ENCODE peak calls at places on chromosome 14, in eight cellular contexts. One of them, this sample, is unnamed.
A peak's percentile ranks its signal among the peaks of the same experiment; 100 is the strongest.

GRCh38 chr14:99733551-99734405 is 49.7 kb downstream of the CYP46A1 start:
- DNase-seq in mammary epithelial cell: no peak
- DNase-seq in aorta: peak; percentile 84
- DNase-seq in naive thymus-derived CD4-positive, alpha-beta T cell: no peak
- DNase-seq in transverse colon: peak; percentile 29
- DNase-seq in colonic mucosa: no peak
- DNase-seq in CD8-positive, alpha-beta T cell: no peak
- DNase-seq in heart left ventricle: peak; percentile 54
- DNase-seq in this sample: peak; percentile 76

GRCh38 chr14:55075628-55076027 is 24.2 kb downstream of the MAPK1IP1L start:
- DNase-seq in naive thymus-derived CD4-positive, alpha-beta T cell: no peak
- DNase-seq in CD8-positive, alpha-beta T cell: no peak
- DNase-seq in aorta: no peak
- DNase-seq in mammary epithelial cell: no peak
- DNase-seq in colonic mucosa: no peak
- DNase-seq in heart left ventricle: no peak
- DNase-seq in transverse colon: no peak
- DNase-seq in this sample: no peak

GRCh38 chr14:94373708-94374107 is 14.7 kb downstream of the SERPINA1 start:
- DNase-seq in transverse colon: no peak
- DNase-seq in naive thymus-derived CD4-positive, alpha-beta T cell: no peak
- DNase-seq in heart left ventricle: no peak
- DNase-seq in colonic mucosa: no peak
- DNase-seq in aorta: peak; percentile 79
- DNase-seq in mammary epithelial cell: peak; percentile 98
- DNase-seq in CD8-positive, alpha-beta T cell: no peak
- DNase-seq in this sample: no peak

GRCh38 chr14:90193925-90194324 is 62.4 kb upstream of the PSMC1 start:
- DNase-seq in colonic mucosa: peak; percentile 18
- DNase-seq in transverse colon: no peak
- DNase-seq in heart left ventricle: no peak
- DNase-seq in naive thymus-derived CD4-positive, alpha-beta T cell: peak; percentile 2
- DNase-seq in aorta: no peak
- DNase-seq in mammary epithelial cell: no peak
- DNase-seq in CD8-positive, alpha-beta T cell: peak; percentile 10
- DNase-seq in this sample: no peak

GRCh38 chr14:74945261-74945851 is 10.0 kb downstream of the PGF start:
- DNase-seq in CD8-positive, alpha-beta T cell: no peak
- DNase-seq in colonic mucosa: no peak
- DNase-seq in heart left ventricle: no peak
- DNase-seq in naive thymus-derived CD4-positive, alpha-beta T cell: no peak
- DNase-seq in mammary epithelial cell: no peak
- DNase-seq in transverse colon: peak; percentile 47
- DNase-seq in aorta: peak; percentile 58
- DNase-seq in this sample: no peak

GRCh38 chr14:101126376-101127130 is 223.0 kb upstream of the RTL1 start:
- DNase-seq in naive thymus-derived CD4-positive, alpha-beta T cell: no peak
- DNase-seq in CD8-positive, alpha-beta T cell: peak; percentile 3
- DNase-seq in transverse colon: no peak
- DNase-seq in aorta: no peak
- DNase-seq in colonic mucosa: no peak
- DNase-seq in heart left ventricle: no peak
- DNase-seq in mammary epithelial cell: no peak
- DNase-seq in this sample: peak; percentile 56

GRCh38 chr14:100972134-100972905 is 68.8 kb upstream of the RTL1 start:
- DNase-seq in CD8-positive, alpha-beta T cell: no peak
- DNase-seq in naive thymus-derived CD4-positive, alpha-beta T cell: no peak
- DNase-seq in colonic mucosa: no peak
- DNase-seq in mammary epithelial cell: peak; percentile 82
- DNase-seq in heart left ventricle: no peak
- DNase-seq in transverse colon: no peak
- DNase-seq in aorta: no peak
- DNase-seq in this sample: no peak

GRCh38 chr14:100671386-100671901 is 55.2 kb upstream of the DLK1 start:
- DNase-seq in aorta: no peak
- DNase-seq in colonic mucosa: no peak
- DNase-seq in naive thymus-derived CD4-positive, alpha-beta T cell: no peak
- DNase-seq in heart left ventricle: no peak
- DNase-seq in CD8-positive, alpha-beta T cell: no peak
- DNase-seq in mammary epithelial cell: no peak
- DNase-seq in transverse colon: no peak
- DNase-seq in this sample: no peak

GRCh38 chr14:22614240-22614799 is 16.2 kb downstream of the ABHD4 start:
- DNase-seq in mammary epithelial cell: peak; percentile 91
- DNase-seq in CD8-positive, alpha-beta T cell: no peak
- DNase-seq in colonic mucosa: peak; percentile 18
- DNase-seq in aorta: peak; percentile 63
- DNase-seq in transverse colon: no peak
- DNase-seq in heart left ventricle: no peak
- DNase-seq in naive thymus-derived CD4-positive, alpha-beta T cell: no peak
- DNase-seq in this sample: no peak

GRCh38 chr14:60183724-60184596 is 18.8 kb upstream of the DHRS7 start:
- DNase-seq in mammary epithelial cell: peak; percentile 56
- DNase-seq in colonic mucosa: no peak
- DNase-seq in naive thymus-derived CD4-positive, alpha-beta T cell: peak; percentile 80
- DNase-seq in aorta: no peak
- DNase-seq in CD8-positive, alpha-beta T cell: no peak
- DNase-seq in heart left ventricle: no peak
- DNase-seq in transverse colon: no peak
- DNase-seq in this sample: no peak

GRCh38 chr14:104752338-104752734 is 611 bp upstream of the SIVA1 start:
- DNase-seq in colonic mucosa: no peak
- DNase-seq in aorta: no peak
- DNase-seq in transverse colon: no peak
- DNase-seq in naive thymus-derived CD4-positive, alpha-beta T cell: no peak
- DNase-seq in heart left ventricle: no peak
- DNase-seq in mammary epithelial cell: no peak
- DNase-seq in CD8-positive, alpha-beta T cell: no peak
- DNase-seq in this sample: no peak

GRCh38 chr14:73462078-73462715 is 3.9 kb upstream of the NUMB start:
- DNase-seq in colonic mucosa: peak; percentile 93
- DNase-seq in transverse colon: peak; percentile 88
- DNase-seq in CD8-positive, alpha-beta T cell: no peak
- DNase-seq in aorta: peak; percentile 60
- DNase-seq in heart left ventricle: peak; percentile 77
- DNase-seq in mammary epithelial cell: no peak
- DNase-seq in naive thymus-derived CD4-positive, alpha-beta T cell: no peak
- DNase-seq in this sample: no peak

GRCh38 chr14:27672047-27672446 is 1074.2 kb upstream of the NOVA1 start:
- DNase-seq in CD8-positive, alpha-beta T cell: no peak
- DNase-seq in colonic mucosa: no peak
- DNase-seq in transverse colon: no peak
- DNase-seq in naive thymus-derived CD4-positive, alpha-beta T cell: no peak
- DNase-seq in mammary epithelial cell: no peak
- DNase-seq in heart left ventricle: no peak
- DNase-seq in aorta: no peak
- DNase-seq in this sample: no peak

GRCh38 chr14:99671230-99672224 is 12.6 kb upstream of the CYP46A1 start:
- DNase-seq in CD8-positive, alpha-beta T cell: no peak
- DNase-seq in colonic mucosa: peak; percentile 24
- DNase-seq in heart left ventricle: no peak
- DNase-seq in aorta: peak; percentile 17
- DNase-seq in naive thymus-derived CD4-positive, alpha-beta T cell: no peak
- DNase-seq in mammary epithelial cell: no peak
- DNase-seq in transverse colon: peak; percentile 46
- DNase-seq in this sample: peak; percentile 40

GRCh38 chr14:22900088-22900799 is 17.2 kb downstream of the REM2 start:
- DNase-seq in mammary epithelial cell: peak; percentile 56
- DNase-seq in colonic mucosa: peak; percentile 55
- DNase-seq in aorta: no peak
- DNase-seq in heart left ventricle: no peak
- DNase-seq in naive thymus-derived CD4-positive, alpha-beta T cell: peak; percentile 72
- DNase-seq in transverse colon: peak; percentile 44
- DNase-seq in CD8-positive, alpha-beta T cell: peak; percentile 40
- DNase-seq in this sample: no peak

GRCh38 chr14:61342486-61342885 is 21.1 kb downstream of the PRKCH start:
- DNase-seq in heart left ventricle: no peak
- DNase-seq in CD8-positive, alpha-beta T cell: peak; percentile 85
- DNase-seq in naive thymus-derived CD4-positive, alpha-beta T cell: peak; percentile 90
- DNase-seq in aorta: peak; percentile 53
- DNase-seq in transverse colon: peak; percentile 40
- DNase-seq in colonic mucosa: no peak
- DNase-seq in mammary epithelial cell: no peak
- DNase-seq in this sample: peak; percentile 81

GRCh38 chr14:99598774-99599173 is 5.2 kb downstream of the CCDC85C start:
- DNase-seq in heart left ventricle: no peak
- DNase-seq in colonic mucosa: no peak
- DNase-seq in transverse colon: no peak
- DNase-seq in aorta: no peak
- DNase-seq in mammary epithelial cell: no peak
- DNase-seq in CD8-positive, alpha-beta T cell: no peak
- DNase-seq in naive thymus-derived CD4-positive, alpha-beta T cell: no peak
- DNase-seq in this sample: no peak

GRCh38 chr14:102211240-102211639 is 71.5 kb downstream of the WDR20 start:
- DNase-seq in mammary epithelial cell: no peak
- DNase-seq in colonic mucosa: no peak
- DNase-seq in heart left ventricle: no peak
- DNase-seq in transverse colon: no peak
- DNase-seq in aorta: no peak
- DNase-seq in CD8-positive, alpha-beta T cell: no peak
- DNase-seq in naive thymus-derived CD4-positive, alpha-beta T cell: no peak
- DNase-seq in this sample: peak; percentile 47

GRCh38 chr14:102213984-102214658 is 74.4 kb downstream of the WDR20 start:
- DNase-seq in mammary epithelial cell: no peak
- DNase-seq in naive thymus-derived CD4-positive, alpha-beta T cell: no peak
- DNase-seq in CD8-positive, alpha-beta T cell: no peak
- DNase-seq in colonic mucosa: no peak
- DNase-seq in heart left ventricle: no peak
- DNase-seq in transverse colon: no peak
- DNase-seq in aorta: no peak
- DNase-seq in this sample: no peak

GRCh38 chr14:102213470-102213869 is 73.8 kb downstream of the WDR20 start:
- DNase-seq in heart left ventricle: no peak
- DNase-seq in transverse colon: no peak
- DNase-seq in colonic mucosa: no peak
- DNase-seq in naive thymus-derived CD4-positive, alpha-beta T cell: no peak
- DNase-seq in mammary epithelial cell: no peak
- DNase-seq in aorta: no peak
- DNase-seq in CD8-positive, alpha-beta T cell: no peak
- DNase-seq in this sample: no peak

GRCh38 chr14:102212845-102213244 is 73.1 kb downstream of the WDR20 start:
- DNase-seq in heart left ventricle: no peak
- DNase-seq in mammary epithelial cell: no peak
- DNase-seq in colonic mucosa: no peak
- DNase-seq in aorta: no peak
- DNase-seq in transverse colon: no peak
- DNase-seq in CD8-positive, alpha-beta T cell: no peak
- DNase-seq in naive thymus-derived CD4-positive, alpha-beta T cell: no peak
- DNase-seq in this sample: no peak

GRCh38 chr14:102212356-102212755 is 72.7 kb downstream of the WDR20 start:
- DNase-seq in mammary epithelial cell: no peak
- DNase-seq in aorta: no peak
- DNase-seq in CD8-positive, alpha-beta T cell: no peak
- DNase-seq in colonic mucosa: no peak
- DNase-seq in naive thymus-derived CD4-positive, alpha-beta T cell: no peak
- DNase-seq in heart left ventricle: no peak
- DNase-seq in transverse colon: no peak
- DNase-seq in this sample: peak; percentile 47
- H3K36me3 ChIP-seq in mammary epithelial cell: no peaks in the 10 kb centered on the region
- H3K36me3 ChIP-seq in aorta: peaks cover 3% of the 10 kb centered on the region
- H3K36me3 ChIP-seq in CD8-positive, alpha-beta T cell: peaks cover 35% of the 10 kb centered on the region
- H3K36me3 ChIP-seq in colonic mucosa: no peaks in the 10 kb centered on the region
- H3K36me3 ChIP-seq in naive thymus-derived CD4-positive, alpha-beta T cell: peaks cover 10% of the 10 kb centered on the region
- H3K36me3 ChIP-seq in heart left ventricle: peaks cover 35% of the 10 kb centered on the region
- H3K36me3 ChIP-seq in transverse colon: no peaks in the 10 kb centered on the region
- H3K36me3 ChIP-seq in this sample: peaks cover 46% of the 10 kb centered on the region

DNA sequence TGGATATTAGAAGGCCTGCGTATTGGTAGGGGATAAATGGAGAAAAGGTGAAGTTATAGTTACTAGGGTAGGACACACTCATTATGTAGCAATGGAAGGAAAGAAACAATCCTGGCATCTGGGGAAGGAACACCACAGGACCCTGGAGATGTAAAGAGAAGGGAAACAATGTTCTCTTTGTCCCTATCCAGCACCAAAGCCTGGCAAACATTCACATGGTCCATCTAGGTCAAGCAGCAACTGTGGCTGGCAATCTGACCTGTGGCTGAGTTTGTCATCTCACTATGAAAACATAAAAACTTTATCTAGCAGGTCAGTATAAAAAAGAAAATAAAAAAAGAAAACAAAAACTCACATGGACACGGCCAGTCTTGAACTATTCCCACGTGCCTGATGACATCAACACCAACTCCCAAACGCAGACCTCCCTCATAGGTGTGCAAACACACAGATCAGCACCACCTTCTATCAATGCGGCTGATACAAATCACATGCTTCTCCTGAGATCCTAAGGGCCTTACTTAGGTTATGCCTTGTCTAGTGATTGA is 2.6 kb downstream of the POMT2 start:
- DNase-seq in mammary epithelial cell: no peak
- DNase-seq in aorta: no peak
- DNase-seq in heart left ventricle: no peak
- DNase-seq in colonic mucosa: no peak
- DNase-seq in transverse colon: no peak
- DNase-seq in CD8-positive, alpha-beta T cell: no peak
- DNase-seq in naive thymus-derived CD4-positive, alpha-beta T cell: no peak
- DNase-seq in this sample: no peak
- H3K27ac ChIP-seq in mammary epithelial cell: no peak overlapping the region
- H3K27ac ChIP-seq in aorta: no peak overlapping the region
- H3K27ac ChIP-seq in heart left ventricle: no peak overlapping the region
- H3K27ac ChIP-seq in colonic mucosa: no peak overlapping the region
- H3K27ac ChIP-seq in transverse colon: no peak overlapping the region
- H3K27ac ChIP-seq in CD8-positive, alpha-beta T cell: no peak overlapping the region
- H3K27ac ChIP-seq in naive thymus-derived CD4-positive, alpha-beta T cell: no peak overlapping the region
- H3K27ac ChIP-seq in this sample: no peak overlapping the region

DNA sequence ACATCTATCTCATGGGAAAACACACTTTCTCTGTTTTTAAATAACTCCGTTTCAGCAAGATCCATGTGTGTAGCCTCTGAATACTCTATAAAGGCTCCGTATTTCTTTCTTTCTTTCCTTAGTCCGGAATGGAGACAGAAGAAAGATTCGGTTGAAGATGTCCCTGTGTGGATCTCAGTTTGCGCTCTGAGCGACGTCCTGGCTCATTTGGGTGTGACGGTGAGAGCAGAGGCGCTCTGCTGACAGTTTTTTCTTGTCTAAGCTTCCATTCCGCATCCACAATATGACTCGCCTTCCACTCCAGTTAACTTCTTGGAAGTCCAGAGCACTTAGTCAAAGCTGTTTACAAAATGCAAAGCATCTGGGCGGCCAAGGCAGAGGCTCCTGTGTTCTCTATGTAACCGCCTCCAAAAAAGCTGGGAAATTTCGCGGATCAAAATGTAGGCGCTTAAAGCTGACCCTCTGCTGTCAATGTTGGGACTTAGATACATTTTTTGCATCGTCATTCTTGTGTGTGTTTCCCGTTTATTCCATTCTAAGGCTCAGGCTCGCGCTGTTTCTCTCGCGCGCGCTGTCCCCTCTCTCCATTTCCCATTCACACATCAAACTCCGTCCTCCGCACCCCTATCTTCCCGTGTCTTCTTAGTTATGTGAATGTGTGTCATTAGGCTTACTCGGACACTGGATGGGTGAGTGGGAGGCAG is 910 bp upstream of the FLRT2 start:
- DNase-seq in transverse colon: no peak
- DNase-seq in heart left ventricle: no peak
- DNase-seq in aorta: no peak
- DNase-seq in naive thymus-derived CD4-positive, alpha-beta T cell: no peak
- DNase-seq in CD8-positive, alpha-beta T cell: no peak
- DNase-seq in colonic mucosa: no peak
- DNase-seq in mammary epithelial cell: peak; percentile 62
- DNase-seq in this sample: no peak
- H3K4me3 ChIP-seq in transverse colon: peak overlapping the region; percentile 23
- H3K4me3 ChIP-seq in heart left ventricle: peak overlapping the region; percentile 67
- H3K4me3 ChIP-seq in aorta: peak overlapping the region; percentile 45
- H3K4me3 ChIP-seq in naive thymus-derived CD4-positive, alpha-beta T cell: no peak overlapping the region
- H3K4me3 ChIP-seq in CD8-positive, alpha-beta T cell: no peak overlapping the region
- H3K4me3 ChIP-seq in colonic mucosa: peak overlapping the region; percentile 22
- H3K4me3 ChIP-seq in mammary epithelial cell: peak overlapping the region; percentile 89
- H3K4me3 ChIP-seq in this sample: peak overlapping the region; percentile 52

GRCh38 chr14:34804933-34805332 is 70.2 kb downstream of the BAZ1A start:
- DNase-seq in aorta: no peak
- DNase-seq in colonic mucosa: no peak
- DNase-seq in naive thymus-derived CD4-positive, alpha-beta T cell: no peak
- DNase-seq in heart left ventricle: no peak
- DNase-seq in CD8-positive, alpha-beta T cell: no peak
- DNase-seq in transverse colon: no peak
- DNase-seq in mammary epithelial cell: no peak
- DNase-seq in this sample: no peak
- H3K36me3 ChIP-seq in aorta: peaks cover 5% of the 10 kb centered on the region
- H3K36me3 ChIP-seq in colonic mucosa: no peaks in the 10 kb centered on the region
- H3K36me3 ChIP-seq in naive thymus-derived CD4-positive, alpha-beta T cell: peaks cover 17% of the 10 kb centered on the region
- H3K36me3 ChIP-seq in heart left ventricle: peaks cover 53% of the 10 kb centered on the region
- H3K36me3 ChIP-seq in CD8-positive, alpha-beta T cell: peaks cover 37% of the 10 kb centered on the region
- H3K36me3 ChIP-seq in transverse colon: no peaks in the 10 kb centered on the region
- H3K36me3 ChIP-seq in mammary epithelial cell: peaks cover 23% of the 10 kb centered on the region
- H3K36me3 ChIP-seq in this sample: peaks cover 76% of the 10 kb centered on the region